ENCODE peak calls at places on chromosomes 4 and X, in four cellular contexts. N, G, A and R are unnamed samples.

GRCh38 chrX:34886011-34886410 is 56.6 kb upstream of the FAM47B start:
- DNase-seq in N (no peak), G (no peak), A (no peak), R (no peak)

GRCh38 chrX:116238866-116239265 is 68.3 kb downstream of the AGTR2 start:
- DNase-seq in N (no peak), G (no peak), A (no peak), R (no peak)

GRCh38 chr4:3037957-3038451 is 36.3 kb downstream of the HTT-AS start:
- DNase-seq in N (no peak), G (no peak), A (peak), R (no peak)

GRCh38 chrX:118493653-118494297 is 1.8 kb upstream of the DOCK11 start:
- DNase-seq in N (no peak), G (no peak), A (peak), R (no peak)

GRCh38 chr4:146335763-146336412 is 121.5 kb downstream of the REELD1 start:
- DNase-seq in N (peak), G (no peak), A (no peak), R (no peak)

GRCh38 chr4:87038837-87039715 is 104.3 kb downstream of the AFF1 start:
- DNase-seq in N (no peak), G (no peak), A (no peak), R (peak)

GRCh38 chr4:48109413-48110263 is 24.4 kb downstream of the TXK start:
- DNase-seq in N (peak), G (no peak), A (peak), R (peak)

GRCh38 chrX:69262036-69262905 is 97.0 kb upstream of the PJA1 start:
- DNase-seq in N (no peak), G (no peak), A (no peak), R (no peak)

GRCh38 chrX:11480626-11481025 is 185.1 kb downstream of the ARHGAP6 start:
- DNase-seq in N (no peak), G (no peak), A (peak), R (no peak)

GRCh38 chrX:132037479-132037993 is 14.4 kb downstream of the STK26 start:
- DNase-seq in N (no peak), G (no peak), A (no peak), R (no peak)

GRCh38 chrX:30967516-30967915 is 78.5 kb upstream of the TAB3 start:
- DNase-seq in N (no peak), G (no peak), A (no peak), R (no peak)
- TF ChIP-seq TARDBP in N (no peak), G (no peak), A (no peak), R (no peak)

GRCh38 chr4:15921592-15921932 is 17.0 kb downstream of the FGFBP1 start:
- DNase-seq in N (no peak), G (no peak), A (no peak), R (no peak)

GRCh38 chr4:15914736-15915135 is 23.8 kb downstream of the FGFBP1 start:
- DNase-seq in N (no peak), G (no peak), A (no peak), R (no peak)

GRCh38 chr4:15920723-15921591 is 17.6 kb downstream of the FGFBP1 start:
- DNase-seq in N (no peak), G (no peak), A (no peak), R (no peak)

GRCh38 chr4:15917297-15917696 is 21.2 kb downstream of the FGFBP1 start:
- DNase-seq in N (no peak), G (no peak), A (no peak), R (no peak)

GRCh38 chr4:15918484-15919129 is 19.9 kb downstream of the FGFBP1 start:
- DNase-seq in N (no peak), G (no peak), A (no peak), R (no peak)
- TF ChIP-seq BHLHE40 in N (no peak), G (no peak), A (no peak), R (no peak)

DNA sequence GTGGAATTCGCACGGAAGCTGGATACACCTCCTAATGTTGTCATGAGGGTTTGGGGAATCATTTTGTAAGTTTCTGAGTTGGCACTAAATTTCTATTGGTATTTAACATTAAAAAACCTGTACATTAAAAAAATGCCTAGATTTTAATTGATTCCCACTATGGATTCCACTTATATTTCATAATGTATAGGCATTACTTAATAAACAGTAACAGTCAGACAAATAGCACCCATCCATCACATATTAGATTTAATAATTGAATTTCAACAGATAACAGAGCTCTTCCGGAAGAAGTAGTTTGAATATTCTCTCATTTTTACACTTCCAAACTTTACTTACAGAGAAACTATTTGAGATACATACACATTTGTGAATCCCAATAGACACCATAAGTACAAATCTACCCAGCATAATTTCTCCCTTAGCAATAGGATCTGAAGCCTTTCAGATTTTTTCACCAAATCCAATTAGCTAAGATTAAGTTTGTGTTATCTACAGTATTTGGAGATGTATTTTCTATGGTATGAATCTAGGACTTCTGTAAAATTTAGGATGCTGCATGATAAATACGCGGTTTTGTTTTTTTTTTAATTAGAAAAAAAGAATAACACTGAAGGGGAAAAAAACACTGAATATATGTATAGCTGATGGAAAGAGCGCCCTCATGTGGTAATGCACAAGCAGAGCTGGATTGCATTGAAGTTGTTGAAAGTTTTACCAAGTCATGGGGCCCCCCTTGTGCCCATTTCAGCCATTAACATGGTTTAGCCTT is 12.2 kb upstream of the ODAM start:
- DNase-seq in N (peak), G (no peak), A (peak), R (peak)
- TF ChIP-seq TARDBP in N (no peak), G (no peak), A (no peak), R (no peak)

DNA sequence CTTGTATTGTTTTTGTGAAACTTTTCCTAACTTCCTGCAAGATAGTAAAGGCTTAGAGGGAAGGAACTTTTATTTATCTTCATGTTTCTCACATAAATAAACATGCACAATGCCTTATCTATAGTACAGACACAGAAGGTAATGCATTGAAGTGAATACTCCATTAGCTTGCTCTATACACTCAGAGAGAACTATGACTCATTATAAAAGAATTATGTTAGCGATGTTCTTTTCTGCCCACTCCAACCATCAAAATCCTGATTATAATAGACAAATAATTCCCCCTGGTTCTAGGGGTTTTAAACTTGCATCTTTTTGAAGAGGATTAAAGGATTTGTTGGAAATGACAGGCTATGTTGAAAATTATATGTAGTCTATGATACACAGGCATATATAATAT is 115.8 kb downstream of the NDST4 start:
- DNase-seq in N (no peak), G (no peak), A (no peak), R (no peak)
- TF ChIP-seq BHLHE40 in N (no peak), G (no peak), A (no peak), R (no peak)

GRCh38 chr4:866761-867390 is 40.9 kb upstream of the CPLX1 start:
- DNase-seq in N (no peak), G (no peak), A (peak), R (no peak)
- TF ChIP-seq TARDBP in N (no peak), G (no peak), A (no peak), R (no peak)